ENCODE peak calls at places on chromosome 20, in seven cellular contexts. N is fibroblast of pulmonary artery, L is tibial nerve, M is epithelial cell of esophagus, S is kidney epithelial cell, F is spleen, D is endothelial cell. G is an unnamed sample.

GRCh38 chr20:24999568-24999967 is 7.0 kb upstream of the APMAP start:
- DNase-seq in N (no peak), L (no peak), M (no peak), S (no peak), F (no peak), D (no peak), G (no peak)

GRCh38 chr20:23061262-23061661 is 11.8 kb upstream of the THBD start:
- DNase-seq in N (no peak), L (no peak), M (no peak), S (no peak), F (no peak), D (no peak), G (no peak)

GRCh38 chr20:35013421-35014411 is 58.0 kb downstream of the MYH7B start:
- DNase-seq in N (no peak), L (no peak), M (no peak), S (no peak), F (no peak), D (no peak), G (no peak)

GRCh38 chr20:57611605-57612311 is 8.5 kb downstream of the ZBP1 start:
- DNase-seq in N (no peak), L (no peak), M (no peak), S (no peak), F (peak), D (no peak), G (no peak)

GRCh38 chr20:13868331-13868730 is 83.5 kb downstream of the NDUFAF5 start:
- DNase-seq in N (peak), L (no peak), M (peak), S (no peak), F (no peak), D (no peak), G (no peak)

GRCh38 chr20:20450461-20451027 is 82.6 kb downstream of the INSM1 start:
- DNase-seq in N (peak), L (no peak), M (no peak), S (no peak), F (no peak), D (no peak), G (no peak)

GRCh38 chr20:22861231-22861980 is 173.7 kb upstream of the SSTR4 start:
- DNase-seq in N (peak), L (no peak), M (peak), S (peak), F (no peak), D (no peak), G (no peak)

GRCh38 chr20:52895662-52896061 is 76.5 kb upstream of the TSHZ2 start:
- DNase-seq in N (no peak), L (no peak), M (no peak), S (no peak), F (no peak), D (no peak), G (no peak)

GRCh38 chr20:24608926-24609667 is 139.7 kb downstream of the SYNDIG1 start:
- DNase-seq in N (peak), L (no peak), M (peak), S (no peak), F (no peak), D (no peak), G (no peak)

GRCh38 chr20:58712823-58713731 is 20.5 kb downstream of the NPEPL1 start:
- DNase-seq in N (no peak), L (no peak), M (no peak), S (no peak), F (peak), D (no peak), G (peak)

GRCh38 chr20:17066955-17067354 is 159.9 kb upstream of the PCSK2 start:
- DNase-seq in N (no peak), L (no peak), M (no peak), S (no peak), F (no peak), D (no peak), G (no peak)

GRCh38 chr20:35145141-35145564 is 2.0 kb downstream of the EDEM2 start:
- DNase-seq in N (peak), L (no peak), M (peak), S (no peak), F (no peak), D (peak), G (no peak)

GRCh38 chr20:62021794-62022419 is 43.8 kb downstream of the TAF4 start:
- DNase-seq in N (no peak), L (no peak), M (no peak), S (no peak), F (no peak), D (no peak), G (no peak)

GRCh38 chr20:50196248-50196647 is 5.6 kb downstream of the CEBPB start:
- DNase-seq in N (no peak), L (no peak), M (no peak), S (no peak), F (no peak), D (no peak), G (no peak)

GRCh38 chr20:58985656-58986055 is 4.6 kb downstream of the NELFCD start:
- DNase-seq in N (peak), L (peak), M (no peak), S (no peak), F (no peak), D (no peak), G (no peak)

GRCh38 chr20:10958279-10958678 is 284.5 kb upstream of the JAG1 start:
- DNase-seq in N (no peak), L (no peak), M (no peak), S (no peak), F (no peak), D (no peak), G (no peak)

GRCh38 chr20:23050847-23051627 is 1.6 kb upstream of the THBD start:
- DNase-seq in N (peak), L (peak), M (peak), S (peak), F (peak), D (peak), G (peak)

GRCh38 chr20:34108616-34109174 is 3.3 kb downstream of the EIF2S2 start:
- DNase-seq in N (no peak), L (no peak), M (peak), S (no peak), F (no peak), D (no peak), G (no peak)

GRCh38 chr20:26209171-26209941 is 512.7 kb upstream of the ZNF337 start:
- DNase-seq in N (no peak), L (no peak), M (peak), S (no peak), F (peak), D (peak), G (peak)

GRCh38 chr20:19964289-19965263 is 52.6 kb upstream of the NAA20 start:
- DNase-seq in N (peak), L (no peak), M (peak), S (peak), F (no peak), D (no peak), G (no peak)

GRCh38 chr20:32285621-32286334 is 8.3 kb downstream of the KIF3B start:
- DNase-seq in N (no peak), L (no peak), M (peak), S (no peak), F (no peak), D (no peak), G (no peak)

GRCh38 chr20:13119583-13119982 is 101.5 kb upstream of the ISM1 start:
- DNase-seq in N (peak), L (no peak), M (peak), S (no peak), F (no peak), D (peak), G (no peak)

GRCh38 chr20:10218536-10219451 is at the start of gene SNAP25:
- DNase-seq in N (peak), L (no peak), M (peak), S (peak), F (no peak), D (peak), G (no peak)

GRCh38 chr20:1955289-1955688 is 38.6 kb downstream of the PDYN start:
- DNase-seq in N (no peak), L (no peak), M (no peak), S (no peak), F (no peak), D (no peak), G (no peak)

GRCh38 chr20:9359561-9360308 is 154.7 kb upstream of the LAMP5 start:
- DNase-seq in N (peak), L (no peak), M (peak), S (no peak), F (no peak), D (peak), G (no peak)

GRCh38 chr20:17646209-17646717 is 35.8 kb downstream of the RRBP1 start:
- DNase-seq in N (no peak), L (no peak), M (no peak), S (no peak), F (peak), D (no peak), G (peak)

GRCh38 chr20:5971203-5971602 is 20.8 kb downstream of the MCM8 start:
- DNase-seq in N (no peak), L (no peak), M (no peak), S (no peak), F (no peak), D (no peak), G (no peak)

GRCh38 chr20:43977252-43977651 is 62.6 kb downstream of the TOX2 start:
- DNase-seq in N (no peak), L (no peak), M (peak), S (no peak), F (no peak), D (no peak), G (no peak)

GRCh38 chr20:58649288-58650180 is 1.5 kb upstream of the STX16 start:
- DNase-seq in N (no peak), L (no peak), M (no peak), S (no peak), F (peak), D (peak), G (no peak)

GRCh38 chr20:12970372-12970821 is 38.4 kb upstream of the SPTLC3 start:
- DNase-seq in N (peak), L (no peak), M (peak), S (no peak), F (no peak), D (peak), G (no peak)

GRCh38 chr20:53656653-53657288 is 63.1 kb upstream of the ZNF217 start:
- DNase-seq in N (peak), L (no peak), M (peak), S (no peak), F (no peak), D (no peak), G (no peak)

GRCh38 chr20:34579191-34579661 is 20.7 kb downstream of the MAP1LC3A start:
- DNase-seq in N (peak), L (peak), M (peak), S (peak), F (no peak), D (no peak), G (no peak)

GRCh38 chr20:371755-372542 is 8.6 kb upstream of the TRIB3 start:
- DNase-seq in N (peak), L (peak), M (peak), S (no peak), F (peak), D (peak), G (no peak)

GRCh38 chr20:21640556-21640955 is 64.9 kb upstream of the PAX1 start:
- DNase-seq in N (no peak), L (no peak), M (peak), S (no peak), F (no peak), D (peak), G (no peak)

GRCh38 chr20:33433465-33433864 is 10.1 kb downstream of the SNTA1 start:
- DNase-seq in N (no peak), L (peak), M (no peak), S (no peak), F (no peak), D (no peak), G (no peak)

GRCh38 chr20:54017846-54018245 is 52.5 kb downstream of the BCAS1 start:
- DNase-seq in N (no peak), L (no peak), M (no peak), S (no peak), F (no peak), D (no peak), G (no peak)

GRCh38 chr20:32675223-32675975 is 1.7 kb upstream of the C20orf203 start:
- DNase-seq in N (no peak), L (no peak), M (no peak), S (no peak), F (no peak), D (no peak), G (no peak)

GRCh38 chr20:63582382-63583063 is 8.5 kb upstream of the HELZ2 start:
- DNase-seq in N (no peak), L (no peak), M (no peak), S (no peak), F (no peak), D (no peak), G (no peak)

GRCh38 chr20:63578224-63579016 is 4.4 kb upstream of the HELZ2 start:
- DNase-seq in N (no peak), L (no peak), M (no peak), S (no peak), F (no peak), D (no peak), G (no peak)

GRCh38 chr20:63579017-63579705 is 5.1 kb upstream of the HELZ2 start:
- DNase-seq in N (no peak), L (no peak), M (no peak), S (no peak), F (no peak), D (no peak), G (no peak)

GRCh38 chr20:63577317-63577894 is 3.4 kb upstream of the HELZ2 start:
- DNase-seq in N (no peak), L (no peak), M (no peak), S (no peak), F (no peak), D (no peak), G (no peak)

GRCh38 chr20:63580796-63581461 is 6.9 kb upstream of the HELZ2 start:
- DNase-seq in N (peak), L (no peak), M (peak), S (peak), F (peak), D (peak), G (no peak)
- TF ChIP-seq CTCF in N (peak), L (no peak), M (peak), S (peak), F (peak), D (no peak), G (peak)

GRCh38 chr20:60935971-60936370 is 316.1 kb upstream of the CDH4 start:
- DNase-seq in N (no peak), L (no peak), M (no peak), S (no peak), F (no peak), D (no peak), G (no peak)
- TF ChIP-seq CTCF in N (no peak), L (no peak), M (no peak), S (no peak), F (no peak), D (no peak), G (no peak)

DNA sequence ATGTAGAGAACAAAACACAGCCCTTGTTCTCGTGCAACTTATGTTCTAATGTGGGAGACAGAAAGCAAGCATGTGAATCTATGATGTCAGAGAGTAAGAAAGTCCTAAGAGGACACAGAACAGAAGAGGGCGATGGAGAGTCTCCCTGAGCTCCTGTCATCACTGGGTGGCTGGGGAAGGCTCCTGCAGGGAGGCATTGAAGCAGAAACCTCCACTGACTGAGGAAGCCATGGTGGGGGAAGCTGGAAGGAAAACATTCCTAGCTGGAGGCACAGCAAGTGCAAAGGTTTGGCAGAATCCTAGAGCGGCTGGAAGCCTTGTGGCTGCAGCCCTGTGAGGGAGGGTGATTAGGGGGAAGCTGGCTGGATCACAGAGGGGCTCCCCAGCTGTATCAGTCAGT is 248.0 kb downstream of the CDH26 start:
- DNase-seq in N (peak), L (no peak), M (peak), S (peak), F (no peak), D (peak), G (no peak)
- TF ChIP-seq CTCF in N (peak), L (no peak), M (peak), S (peak), F (peak), D (no peak), G (peak)

GRCh38 chr20:4008877-4009276 is 6.5 kb downstream of the RNF24 start:
- DNase-seq in N (no peak), L (no peak), M (no peak), S (no peak), F (no peak), D (no peak), G (no peak)
- TF ChIP-seq CTCF in N (no peak), L (no peak), M (no peak), S (no peak), F (no peak), D (no peak), G (no peak)

DNA sequence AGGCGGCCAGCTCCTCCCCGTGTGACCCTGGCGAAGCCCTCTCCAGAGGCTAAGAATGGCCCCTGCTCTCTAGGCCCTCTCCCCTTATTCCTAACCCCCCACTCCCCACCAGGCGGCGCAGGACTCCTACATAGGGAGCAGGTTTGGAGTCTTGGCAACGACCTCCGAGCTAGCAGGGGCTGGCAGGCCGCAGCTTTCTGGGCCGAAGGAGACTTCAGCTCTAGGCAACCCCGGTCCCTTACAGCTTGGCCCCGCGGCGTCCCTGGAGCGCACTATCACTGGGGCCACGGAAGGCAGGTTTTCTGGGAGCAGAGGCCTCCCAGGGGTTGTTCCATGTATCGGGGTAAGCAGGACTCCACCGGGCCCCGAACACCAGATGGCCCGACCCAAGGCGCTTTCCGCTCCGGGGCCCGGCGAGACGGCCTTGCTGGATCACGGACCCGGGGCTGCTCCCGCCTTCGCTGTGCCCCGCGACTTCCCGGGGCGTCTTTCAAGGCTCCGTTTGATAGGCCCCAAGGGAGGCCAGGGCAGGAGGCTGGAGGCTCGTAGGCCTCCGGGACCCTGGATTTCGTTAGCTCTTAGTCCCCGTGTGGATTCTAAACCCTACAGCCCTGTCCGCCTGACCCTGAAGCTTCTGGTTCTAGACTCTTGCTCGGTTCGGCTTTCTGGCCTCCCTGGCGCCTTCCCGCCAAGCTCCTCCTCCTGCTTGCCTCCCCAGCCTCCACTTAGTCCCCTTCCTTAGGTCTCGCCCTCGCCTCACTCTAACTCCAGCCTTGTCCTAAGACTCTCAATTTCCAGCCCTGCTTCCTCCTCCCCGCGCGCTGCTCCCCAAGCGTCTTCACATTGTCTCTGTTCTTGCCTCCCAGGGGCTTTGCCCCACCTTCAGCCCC is 1.9 kb downstream of the SLC32A1 start:
- DNase-seq in N (peak), L (no peak), M (peak), S (no peak), F (no peak), D (peak), G (no peak)
- TF ChIP-seq CTCF in N (peak), L (no peak), M (peak), S (peak), F (peak), D (peak), G (peak)

GRCh38 chr20:47304287-47304686 is 52.2 kb downstream of the ZMYND8 start:
- DNase-seq in N (peak), L (no peak), M (no peak), S (no peak), F (no peak), D (no peak), G (no peak)
- TF ChIP-seq CTCF in N (peak), L (no peak), M (no peak), S (no peak), F (no peak), D (no peak), G (peak)

DNA sequence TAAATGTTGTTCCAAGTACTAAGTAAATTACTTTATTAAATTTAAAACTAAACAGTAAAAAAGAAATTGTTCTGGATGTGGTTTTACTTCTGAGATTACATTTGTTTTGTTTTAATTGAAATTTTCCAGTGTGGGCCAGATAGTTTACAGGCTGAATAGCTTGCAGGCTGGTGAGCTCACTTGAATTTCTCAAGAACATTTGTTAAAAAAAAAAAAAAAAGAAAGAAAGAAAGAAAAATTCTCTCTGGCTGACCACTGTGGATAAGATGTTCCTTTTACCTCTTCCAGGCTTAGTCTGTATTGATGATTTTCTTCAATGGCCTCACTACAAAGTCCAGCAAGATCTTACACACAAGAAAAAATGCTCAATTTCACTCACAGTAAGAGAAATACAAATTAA is 85.4 kb downstream of the PLCG1 start:
- DNase-seq in N (peak), L (no peak), M (no peak), S (no peak), F (no peak), D (no peak), G (no peak)
- TF ChIP-seq CTCF in N (no peak), L (no peak), M (no peak), S (no peak), F (no peak), D (no peak), G (no peak)

DNA sequence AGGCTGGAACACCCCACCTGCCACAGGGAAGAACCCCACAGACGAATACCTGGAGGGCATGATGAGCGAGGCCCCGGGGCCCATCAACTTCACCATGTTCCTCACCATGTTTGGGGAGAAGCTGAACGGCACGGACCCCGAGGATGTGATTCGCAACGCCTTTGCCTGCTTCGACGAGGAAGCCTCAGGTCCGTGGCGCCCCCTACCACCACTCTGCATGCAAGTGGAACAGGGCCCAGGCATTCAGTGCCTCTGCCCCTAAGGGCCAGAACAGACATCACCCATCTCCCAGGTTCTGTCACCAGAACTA is 6.6 kb downstream of the MYL9 start:
- DNase-seq in N (no peak), L (no peak), M (no peak), S (no peak), F (peak), D (peak), G (no peak)
- TF ChIP-seq CTCF in N (peak), L (peak), M (peak), S (peak), F (no peak), D (no peak), G (peak)

G was measured in chondrocyte.